ENCODE peak calls at places on chromosomes 11 and 22, in four cellular contexts. S is cardiac fibroblast, Y is Calu3, I is dorsolateral prefrontal cortex. T is an unnamed sample.

GRCh38 chr22:41442240-41442792 is 4.3 kb downstream of the TOB2 start:
- DNase-seq in S (no peak), Y (no peak), I (no peak), T (no peak)

GRCh38 chr11:534592-535518 is 521 bp downstream of the HRAS start:
- DNase-seq in S (peak; percentile 20), Y (peak; percentile 47), I (peak; percentile 34), T (no peak)

GRCh38 chr11:13046626-13047570 is 37.8 kb downstream of the RASSF10 start:
- DNase-seq in S (no peak), Y (no peak), I (no peak), T (no peak)

GRCh38 chr22:37259540-37260029 is 15.5 kb upstream of the RAC2 start:
- DNase-seq in S (peak; percentile 70), Y (no peak), I (no peak), T (no peak)

GRCh38 chr11:73998846-73999575 is 9.9 kb downstream of the UCP3 start:
- DNase-seq in S (no peak), Y (no peak), I (no peak), T (no peak)

GRCh38 chr22:47281126-47282106 is 519.0 kb downstream of the TBC1D22A start:
- DNase-seq in S (no peak), Y (no peak), I (no peak), T (no peak)

GRCh38 chr11:19982761-19983495 is 177.3 kb downstream of the DBX1 start:
- DNase-seq in S (no peak), Y (no peak), I (no peak), T (no peak)

GRCh38 chr11:77039491-77040400 is 5.5 kb downstream of the B3GNT6 start:
- DNase-seq in S (peak; percentile 50), Y (peak; percentile 26), I (peak; percentile 11), T (no peak)

GRCh38 chr11:118375980-118376379 is 16.6 kb downstream of the UBE4A start:
- DNase-seq in S (no peak), Y (no peak), I (no peak), T (no peak)

GRCh38 chr11:65967329-65967934 is 5.9 kb downstream of the SART1 start:
- DNase-seq in S (no peak), Y (no peak), I (no peak), T (no peak)

GRCh38 chr11:65964906-65965305 is 3.4 kb downstream of the SART1 start:
- DNase-seq in S (no peak), Y (no peak), I (no peak), T (no peak)

GRCh38 chr11:65965986-65966762 is 4.6 kb downstream of the SART1 start:
- DNase-seq in S (no peak), Y (no peak), I (no peak), T (no peak)

GRCh38 chr11:65972116-65972515 is 10.6 kb downstream of the SART1 start:
- DNase-seq in S (no peak), Y (no peak), I (no peak), T (no peak)

DNA sequence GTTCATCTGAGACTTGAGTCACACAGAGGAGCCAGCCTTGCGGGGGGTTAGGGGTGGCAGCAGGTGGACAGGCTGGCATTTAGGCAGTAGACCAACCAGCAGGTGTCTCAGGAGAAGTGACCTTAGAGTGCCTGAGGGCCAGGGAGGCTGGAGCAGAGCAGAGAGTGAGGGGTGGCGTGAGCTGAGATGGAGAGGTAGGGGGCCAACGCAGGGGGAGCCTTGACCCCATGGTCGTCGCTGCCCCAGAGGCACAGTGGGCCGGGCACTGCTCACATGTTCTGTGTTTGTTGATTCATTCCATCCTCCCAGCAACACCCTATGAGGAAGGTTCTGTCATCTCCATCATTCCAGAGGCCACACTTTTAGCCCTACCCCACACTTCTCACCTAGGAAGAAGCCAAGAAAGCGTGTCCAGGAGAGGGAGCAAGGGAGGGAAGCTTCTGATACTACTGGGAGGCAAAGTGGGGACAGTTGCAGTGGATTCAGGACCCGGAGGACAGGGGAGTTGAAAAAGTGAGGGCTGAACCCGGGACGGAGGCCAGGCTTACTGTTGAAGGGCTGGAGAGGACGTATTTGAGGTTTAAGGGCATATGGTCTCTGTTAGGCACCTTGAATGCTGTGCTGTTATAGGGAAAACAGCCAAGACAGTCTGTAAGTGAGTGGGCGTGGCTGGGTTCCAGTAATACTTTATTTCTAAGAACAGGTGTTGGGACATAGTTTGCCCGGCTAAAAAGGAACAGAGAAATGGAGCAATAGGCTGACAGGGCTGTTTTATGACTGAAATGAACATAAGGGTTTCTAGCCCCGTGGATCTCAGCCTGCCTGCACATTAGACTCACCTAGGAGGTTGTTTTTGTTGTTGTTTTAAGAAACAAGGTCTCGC is 7.3 kb downstream of the SART1 start:
- DNase-seq in S (no peak), Y (no peak), I (no peak), T (no peak)
- TF ChIP-seq CTCF in S (no peak), Y (no peak), I (no peak), T (no peak)

GRCh38 chr22:26672060-26672471 is 14.7 kb downstream of the MIAT start:
- DNase-seq in S (no peak), Y (no peak), I (no peak), T (no peak)

GRCh38 chr22:26667140-26667539 is 9.8 kb downstream of the MIAT start:
- DNase-seq in S (no peak), Y (no peak), I (no peak), T (no peak)

GRCh38 chr22:26670459-26670858 is 13.1 kb downstream of the MIAT start:
- DNase-seq in S (no peak), Y (no peak), I (no peak), T (no peak)

GRCh38 chr22:26671317-26672059 is 14.1 kb downstream of the MIAT start:
- DNase-seq in S (no peak), Y (peak; percentile 27), I (no peak), T (no peak)

GRCh38 chr22:26669060-26669481 is 11.7 kb downstream of the MIAT start:
- DNase-seq in S (peak; percentile 57), Y (peak; percentile 67), I (no peak), T (no peak)
- TF ChIP-seq CTCF in S (peak; percentile 52), Y (peak; percentile 54), I (peak; percentile 20), T (peak; percentile 16)

GRCh38 chr11:36376888-36377758 is 81.0 kb downstream of the PRR5L start:
- DNase-seq in S (peak; percentile 67), Y (peak; percentile 56), I (no peak), T (no peak)
- TF ChIP-seq CTCF in S (peak; percentile 58), Y (no peak), I (peak; percentile 50), T (peak; percentile 58)

GRCh38 chr11:22669368-22669767 is 3.0 kb downstream of the GAS2 start:
- DNase-seq in S (no peak), Y (no peak), I (no peak), T (no peak)

GRCh38 chr11:22666700-22667439 is 459 bp downstream of the GAS2 start:
- DNase-seq in S (peak; percentile 26), Y (peak; percentile 69), I (peak; percentile 5), T (no peak)

GRCh38 chr11:22671751-22672150 is 5.3 kb downstream of the GAS2 start:
- DNase-seq in S (no peak), Y (no peak), I (no peak), T (no peak)

GRCh38 chr11:22668005-22668796 is 1.8 kb downstream of the GAS2 start:
- DNase-seq in S (no peak), Y (no peak), I (no peak), T (no peak)

DNA sequence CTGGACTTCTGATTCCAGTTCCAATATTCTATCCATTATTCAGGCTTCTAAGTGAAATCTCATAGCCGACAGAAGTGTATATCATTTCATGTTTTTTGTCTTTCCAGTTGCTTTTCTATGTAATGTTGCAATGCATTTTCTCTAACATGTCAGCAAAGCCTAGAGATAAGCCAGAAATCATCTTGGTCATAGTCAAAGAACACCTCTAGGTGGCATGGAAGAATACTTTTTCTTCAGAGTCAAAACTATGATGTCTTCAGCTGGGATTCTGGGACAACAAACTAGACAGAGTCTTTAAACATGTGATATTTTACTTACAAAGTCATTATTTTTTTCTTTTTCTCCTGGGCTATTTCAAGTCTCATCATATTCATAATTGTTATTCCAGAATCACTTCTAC is 4.4 kb downstream of the GAS2 start:
- DNase-seq in S (peak; percentile 10), Y (no peak), I (no peak), T (no peak)
- TF ChIP-seq CTCF in S (peak; percentile 36), Y (no peak), I (no peak), T (peak; percentile 46)

GRCh38 chr11:59755701-59756495 is 722 bp downstream of the STX3 start:
- DNase-seq in S (peak; percentile 81), Y (peak; percentile 90), I (peak; percentile 48), T (no peak)
- TF ChIP-seq CTCF in S (no peak), Y (no peak), I (no peak), T (no peak)

GRCh38 chr11:111408789-111409727 is 30.0 kb upstream of the POU2AF1 start:
- DNase-seq in S (peak; percentile 48), Y (no peak), I (no peak), T (no peak)
- TF ChIP-seq CTCF in S (no peak), Y (no peak), I (no peak), T (no peak)

GRCh38 chr22:45077826-45078334 is 68.1 kb upstream of the PHF21B start:
- DNase-seq in S (no peak), Y (no peak), I (no peak), T (no peak)

GRCh38 chr22:45087802-45088201 is 75.9 kb upstream of the NUP50 start:
- DNase-seq in S (no peak), Y (no peak), I (no peak), T (no peak)

GRCh38 chr22:45083659-45084305 is 74.0 kb upstream of the PHF21B start:
- DNase-seq in S (peak; percentile 11), Y (no peak), I (no peak), T (no peak)

GRCh38 chr22:45084400-45084920 is 74.7 kb upstream of the PHF21B start:
- DNase-seq in S (no peak), Y (no peak), I (no peak), T (no peak)

DNA sequence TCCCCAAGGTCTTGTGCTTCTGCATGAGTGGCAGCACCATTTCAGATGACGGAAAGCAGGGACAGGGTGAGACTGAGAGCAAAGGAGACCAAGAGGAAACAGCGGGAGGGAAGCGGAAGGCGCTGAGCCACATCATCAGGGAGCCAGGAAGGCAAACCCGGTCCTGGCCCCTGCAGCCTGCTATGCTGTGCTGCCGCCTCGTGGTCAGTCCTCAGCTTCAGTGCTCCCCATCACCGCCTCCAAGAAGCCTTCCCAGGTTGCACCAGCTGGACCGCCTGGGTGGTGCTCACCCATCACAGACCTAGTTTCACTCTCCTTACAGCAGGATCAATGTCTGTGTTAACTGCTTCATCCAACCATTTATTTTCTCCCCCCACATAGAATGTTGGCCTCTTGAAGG is 73.0 kb upstream of the PHF21B start:
- DNase-seq in S (no peak), Y (peak; percentile 48), I (no peak), T (no peak)
- TF ChIP-seq CTCF in S (peak; percentile 33), Y (no peak), I (no peak), T (peak; percentile 15)

T was measured in D721Med.